ENCODE peak calls at places on chromosome X, in four cellular contexts. D is DMS 273 treated with DMSO at 0.1 percent for 48 hours; M is iris pigment epithelial cell; T is stimulated activated CD4-positive, alpha-beta T cell treated with anti-CD3 and anti-CD28 coated beads, Interleukin-4, amount 100 ng/mL, for 24 hours. H is an unnamed sample.

GRCh38 chrX:106263817-106264216 is 95.7 kb downstream of the PWWP3B start:
- DNase-seq in T (no peak), M (peak), D (no peak), H (no peak)

GRCh38 chrX:129678176-129678880 is 23.6 kb upstream of the APLN start:
- DNase-seq in M (no peak), D (no peak), T (peak), H (peak)

GRCh38 chrX:34768290-34768689 is 111.2 kb upstream of the TMEM47 start:
- DNase-seq in M (no peak), D (no peak), T (no peak), H (no peak)

GRCh38 chrX:22323541-22323940 is 50.8 kb downstream of the CBLL2 start:
- DNase-seq in T (no peak), M (peak), D (no peak), H (no peak)

GRCh38 chrX:141936080-141936479 is 32.4 kb downstream of the MAGEC1 start:
- DNase-seq in M (peak), D (no peak), T (no peak), H (no peak)

GRCh38 chrX:100680756-100681155 is 36.8 kb downstream of the SRPX2 start:
- DNase-seq in T (no peak), D (no peak), M (peak), H (no peak)

GRCh38 chrX:121851033-121851432 is 803.6 kb downstream of the GLUD2 start:
- DNase-seq in M (peak), T (no peak), D (no peak), H (no peak)

GRCh38 chrX:15812212-15812938 is 22.1 kb downstream of the ZRSR2 start:
- DNase-seq in M (no peak), T (no peak), D (no peak), H (no peak)

GRCh38 chrX:152992120-152992519 is 1.8 kb downstream of the PNMA5 start:
- DNase-seq in M (no peak), T (no peak), D (no peak), H (no peak)

GRCh38 chrX:37745835-37746234 is 34.0 kb upstream of the CYBB start:
- DNase-seq in D (no peak), T (no peak), M (no peak), H (no peak)

H was measured in activated CD8-positive, alpha-beta T cell treated with anti-CD3 and anti-CD28 coated beads, Interleukin-2, amount 10 ng/mL, durations not matched to agents 7 days and 5 days.